ENCODE peak calls at places on chromosomes 6 and 20, in ten cellular contexts. B is endodermal cell; X is omental fat pad; R is NCI-H1694 treated with DMSO at 0.1 percent for 48 hours; N is NCI-H1092 treated with DMSO at 0.1 percent for 48 hours; S is fibroblast of the conjunctiva; C is glutamatergic neuron; Q is ELR; Y is stimulated activated CD4-positive, alpha-beta T cell treated with anti-CD3 and anti-CD28 coated beads, Interleukin-2, amount 100 ng/mL, for 48 hours; U is cardiac fibroblast. O is an unnamed sample.

GRCh38 chr20:59820204-59821041 is 113.0 kb downstream of the SYCP2 start:
- DNase-seq in B (peak; percentile 31), X (no peak), R (no peak), N (peak; percentile 22), S (no peak), C (no peak), Q (no peak), Y (no peak), U (no peak), O (peak; percentile 93)

GRCh38 chr20:2130668-2131067 is 29.0 kb downstream of the STK35 start:
- DNase-seq in B (peak; percentile 75), X (no peak), R (no peak), N (no peak), S (no peak), C (peak; percentile 30), Q (no peak), Y (no peak), U (no peak), O (no peak)

GRCh38 chr6:7255918-7256317 is 57.1 kb downstream of the SSR1 start:
- DNase-seq in B (no peak), X (no peak), R (no peak), N (no peak), S (no peak), C (no peak), Q (no peak), Y (no peak), U (no peak), O (no peak)

GRCh38 chr6:6655805-6656251 is 67.3 kb downstream of the LY86 start:
- DNase-seq in B (no peak), X (no peak), R (no peak), N (no peak), S (no peak), C (no peak), Q (no peak), Y (no peak), U (no peak), O (no peak)

GRCh38 chr6:99592900-99593299 is 13.7 kb upstream of the PRDM13 start:
- DNase-seq in B (no peak), X (no peak), R (no peak), N (no peak), S (no peak), C (no peak), Q (no peak), Y (no peak), U (peak; percentile 74), O (no peak)

GRCh38 chr6:166333172-166333995 is 9.0 kb downstream of the SFT2D1 start:
- DNase-seq in B (no peak), X (no peak), R (no peak), N (no peak), S (no peak), C (no peak), Q (no peak), Y (no peak), U (no peak), O (no peak)

GRCh38 chr6:31697555-31697954 is 5.6 kb downstream of the ABHD16A start:
- DNase-seq in B (no peak), X (no peak), R (no peak), N (no peak), S (no peak), C (no peak), Q (no peak), Y (no peak), U (no peak), O (no peak)

GRCh38 chr20:38970302-38970701 is 8.2 kb downstream of the DHX35 start:
- DNase-seq in B (no peak), X (no peak), R (no peak), N (no peak), S (no peak), C (no peak), Q (peak; percentile 96), Y (no peak), U (peak; percentile 22), O (no peak)

GRCh38 chr6:12693122-12693521 is 23.4 kb upstream of the PHACTR1 start:
- DNase-seq in B (no peak), X (no peak), R (no peak), N (no peak), S (no peak), C (no peak), Q (no peak), Y (no peak), U (no peak), O (no peak)

GRCh38 chr6:126539022-126539421 is 199.1 kb downstream of the CENPW start:
- DNase-seq in B (no peak), X (no peak), R (no peak), N (no peak), S (peak; percentile 24), C (no peak), Q (peak; percentile 79), Y (no peak), U (peak; percentile 11), O (no peak)

GRCh38 chr6:139644821-139645220 is 270.4 kb upstream of the CITED2 start:
- DNase-seq in B (no peak), X (no peak), R (no peak), N (no peak), S (peak; percentile 27), C (no peak), Q (no peak), Y (no peak), U (peak; percentile 76), O (no peak)

GRCh38 chr6:72616406-72617015 is 5.4 kb upstream of the KCNQ5 start:
- DNase-seq in B (no peak), X (no peak), R (peak; percentile 24), N (peak; percentile 4), S (peak; percentile 34), C (no peak), Q (peak; percentile 67), Y (no peak), U (peak; percentile 71), O (no peak)

GRCh38 chr6:31114540-31114876 is at the start of gene PSORS1C1:
- DNase-seq in B (peak; percentile 80), X (peak; percentile 46), R (no peak), N (no peak), S (peak; percentile 87), C (no peak), Q (peak; percentile 96), Y (no peak), U (peak; percentile 94), O (no peak)

GRCh38 chr20:4065405-4065841 is 50.1 kb upstream of the RNF24 start:
- DNase-seq in B (no peak), X (no peak), R (no peak), N (no peak), S (peak; percentile 89), C (no peak), Q (peak; percentile 77), Y (no peak), U (peak; percentile 85), O (no peak)

GRCh38 chr6:64006246-64006645 is 370.6 kb downstream of the PHF3 start:
- DNase-seq in B (no peak), X (no peak), R (no peak), N (no peak), S (no peak), C (no peak), Q (no peak), Y (no peak), U (no peak), O (no peak)

GRCh38 chr20:22866757-22867425 is 168.2 kb upstream of the SSTR4 start:
- DNase-seq in B (no peak), X (no peak), R (no peak), N (no peak), S (no peak), C (no peak), Q (no peak), Y (no peak), U (peak; percentile 39), O (no peak)

GRCh38 chr6:16799279-16800193 is 38.3 kb upstream of the ATXN1 start:
- DNase-seq in B (no peak), X (no peak), R (no peak), N (no peak), S (no peak), C (no peak), Q (peak; percentile 73), Y (no peak), U (no peak), O (no peak)

GRCh38 chr6:165117121-165117520 is 192.3 kb downstream of the C6orf118 start:
- DNase-seq in B (no peak), X (no peak), R (no peak), N (no peak), S (no peak), C (no peak), Q (no peak), Y (no peak), U (no peak), O (no peak)

GRCh38 chr20:4592316-4593148 is 129.2 kb upstream of the PRND start:
- DNase-seq in B (peak; percentile 88), X (no peak), R (peak; percentile 4), N (no peak), S (no peak), C (peak; percentile 85), Q (peak; percentile 55), Y (peak; percentile 65), U (peak; percentile 44), O (no peak)

GRCh38 chr20:17504898-17505663 is 26.1 kb downstream of the BFSP1 start:
- DNase-seq in B (peak; percentile 88), X (no peak), R (peak; percentile 43), N (peak; percentile 30), S (peak; percentile 36), C (peak; percentile 31), Q (peak; percentile 79), Y (peak; percentile 31), U (peak; percentile 62), O (peak; percentile 30)

GRCh38 chr6:113622254-113622653 is 234.9 kb upstream of the MARCKS start:
- DNase-seq in B (no peak), X (no peak), R (no peak), N (no peak), S (no peak), C (no peak), Q (no peak), Y (no peak), U (no peak), O (no peak)

GRCh38 chr6:134253681-134254080 is 64.2 kb downstream of the SGK1 start:
- DNase-seq in B (no peak), X (no peak), R (no peak), N (no peak), S (peak; percentile 81), C (no peak), Q (no peak), Y (no peak), U (peak; percentile 43), O (no peak)

GRCh38 chr6:108838101-108838717 is 10.0 kb upstream of the ARMC2 start:
- DNase-seq in B (peak; percentile 91), X (no peak), R (no peak), N (no peak), S (no peak), C (peak; percentile 25), Q (peak; percentile 29), Y (no peak), U (peak; percentile 42), O (no peak)

GRCh38 chr6:53805725-53806124 is 10.9 kb downstream of the LRRC1 start:
- DNase-seq in B (peak; percentile 86), X (no peak), R (no peak), N (no peak), S (no peak), C (no peak), Q (no peak), Y (no peak), U (no peak), O (no peak)

GRCh38 chr6:35017461-35018183 is 123.5 kb downstream of the TCP11 start:
- DNase-seq in B (peak; percentile 42), X (peak; percentile 34), R (no peak), N (no peak), S (no peak), C (no peak), Q (no peak), Y (no peak), U (peak; percentile 37), O (no peak)

GRCh38 chr6:92044312-92044711 is 1375.0 kb downstream of the EPHA7 start:
- DNase-seq in B (no peak), X (no peak), R (no peak), N (no peak), S (no peak), C (no peak), Q (no peak), Y (no peak), U (no peak), O (no peak)

GRCh38 chr6:7150381-7151064 is 42.8 kb downstream of the RREB1 start:
- DNase-seq in B (peak; percentile 83), X (no peak), R (peak; percentile 95), N (peak; percentile 63), S (no peak), C (peak; percentile 55), Q (no peak), Y (no peak), U (no peak), O (peak; percentile 57)

GRCh38 chr6:48744948-48745347 is 634.0 kb upstream of the PTCHD4 start:
- DNase-seq in B (no peak), X (no peak), R (no peak), N (no peak), S (no peak), C (no peak), Q (peak; percentile 25), Y (no peak), U (peak; percentile 62), O (no peak)